ENCODE peak calls at places on chromosomes 5 and 9, in five cellular contexts. N is A549, Z is H1, D is K562, C is GM12878. A is an unnamed sample.

GRCh38 chr9:21936161-21936560 is 58.0 kb downstream of the CDKN2A start:
- DNase-seq in N (no peak), Z (no peak), D (no peak), C (no peak), A (no peak)

GRCh38 chr5:177469061-177469628 is 4.3 kb downstream of the DBN1 start:
- DNase-seq in N (no peak), Z (peak; percentile 75), D (no peak), C (no peak), A (no peak)

GRCh38 chr9:78921341-78921740 is 624.4 kb downstream of the PSAT1 start:
- DNase-seq in N (peak; percentile 21), Z (no peak), D (no peak), C (no peak), A (no peak)

GRCh38 chr5:151811593-151812321 is 40.0 kb downstream of the G3BP1 start:
- DNase-seq in N (no peak), Z (no peak), D (no peak), C (no peak), A (no peak)

GRCh38 chr5:31113666-31114065 is 79.8 kb upstream of the CDH6 start:
- DNase-seq in N (no peak), Z (no peak), D (no peak), C (no peak), A (no peak)

GRCh38 chr9:137809038-137809630 is 68.4 kb upstream of the CACNA1B start:
- DNase-seq in N (no peak), Z (no peak), D (no peak), C (peak; percentile 20), A (no peak)

GRCh38 chr5:79025054-79025465 is 40.0 kb upstream of the ARSB start:
- DNase-seq in N (peak; percentile 61), Z (peak; percentile 78), D (peak; percentile 63), C (no peak), A (peak; percentile 41)

GRCh38 chr5:15500326-15500958 is 462 bp downstream of the FBXL7 start:
- DNase-seq in N (peak; percentile 32), Z (peak; percentile 79), D (no peak), C (no peak), A (no peak)

GRCh38 chr5:1793966-1794895 is 5.4 kb downstream of the MRPL36 start:
- DNase-seq in N (no peak), Z (no peak), D (no peak), C (no peak), A (peak; percentile 52)

GRCh38 chr9:19028835-19029451 is 4.1 kb downstream of the SAXO1 start:
- DNase-seq in N (peak; percentile 66), Z (no peak), D (peak; percentile 59), C (no peak), A (peak; percentile 54)

GRCh38 chr9:101977614-101978210 is 239.3 kb upstream of the GRIN3A start:
- DNase-seq in N (peak; percentile 20), Z (no peak), D (no peak), C (no peak), A (peak; percentile 3)

GRCh38 chr5:153818626-153819025 is 220.1 kb downstream of the FAM114A2 start:
- DNase-seq in N (no peak), Z (no peak), D (no peak), C (no peak), A (no peak)

GRCh38 chr5:133943475-133943817 is 25.0 kb downstream of the C5orf15 start:
- DNase-seq in N (no peak), Z (peak; percentile 37), D (no peak), C (no peak), A (no peak)

GRCh38 chr5:158812381-158812780 is 287.3 kb downstream of the EBF1 start:
- DNase-seq in N (no peak), Z (peak; percentile 48), D (no peak), C (peak; percentile 51), A (no peak)

GRCh38 chr5:93322970-93323369 is 258.0 kb downstream of the NR2F1-AS1 start:
- DNase-seq in N (no peak), Z (no peak), D (no peak), C (no peak), A (no peak)

GRCh38 chr9:110835404-110835803 is 166.8 kb downstream of the MUSK start:
- DNase-seq in N (peak; percentile 62), Z (no peak), D (no peak), C (no peak), A (peak; percentile 3)

GRCh38 chr9:136665704-136666363 is 3.1 kb downstream of the EGFL7 start:
- DNase-seq in N (no peak), Z (no peak), D (peak; percentile 81), C (no peak), A (no peak)

GRCh38 chr9:122261469-122261881 is 3.2 kb downstream of the RBM18 start:
- DNase-seq in N (peak; percentile 51), Z (no peak), D (peak; percentile 42), C (no peak), A (peak; percentile 89)

DNA sequence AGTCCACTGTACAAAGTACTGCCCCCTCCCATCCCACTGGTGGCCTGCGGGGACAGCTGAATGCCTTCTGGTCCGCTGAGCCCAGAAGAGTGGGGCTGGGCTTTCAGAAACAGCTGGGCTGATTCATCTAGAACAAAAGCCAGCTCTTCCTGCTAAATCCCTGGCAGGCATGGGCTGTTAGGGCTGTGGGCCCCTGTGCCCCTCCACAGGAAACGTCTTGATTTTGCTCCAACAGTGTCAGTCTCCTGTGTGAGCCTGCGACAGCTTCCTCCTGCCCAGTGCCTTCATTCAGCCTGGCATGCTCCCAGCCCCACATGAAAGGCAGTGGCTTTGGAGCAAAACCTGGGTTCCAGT is 6.9 kb upstream of the GSN start:
- DNase-seq in N (no peak), Z (no peak), D (no peak), C (no peak), A (no peak)
- TF ChIP-seq KDM1A in N (no peak), Z (no peak), D (no peak), C (no peak), A (no peak)

GRCh38 chr5:169344629-169345028 is 43.7 kb upstream of the SLIT3 start:
- DNase-seq in N (no peak), Z (no peak), D (no peak), C (no peak), A (no peak)
- TF ChIP-seq KDM1A in N (no peak), Z (no peak), D (no peak), C (no peak), A (no peak)

DNA sequence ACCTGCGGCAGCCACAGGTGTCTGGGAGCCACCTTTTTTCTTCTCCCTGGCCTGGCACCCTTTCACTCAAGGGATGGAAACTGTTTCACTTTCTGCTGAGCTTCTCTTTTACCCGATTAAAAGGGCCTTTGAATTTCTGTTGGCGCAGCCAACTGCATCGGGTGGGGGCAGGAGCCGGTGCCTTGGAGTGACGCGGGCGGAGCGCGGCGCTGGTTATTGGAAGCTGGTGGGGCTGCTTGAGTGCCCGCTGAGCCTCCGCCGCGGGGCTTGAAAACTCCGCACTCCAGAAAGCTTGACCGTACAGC is 52.0 kb upstream of the TJP2 start:
- DNase-seq in N (peak; percentile 20), Z (peak; percentile 68), D (no peak), C (no peak), A (peak; percentile 29)
- TF ChIP-seq KDM1A in N (no peak), Z (no peak), D (no peak), C (no peak), A (no peak)

GRCh38 chr9:5563886-5564285 is 53.6 kb downstream of the PDCD1LG2 start:
- DNase-seq in N (no peak), Z (no peak), D (no peak), C (no peak), A (no peak)
- TF ChIP-seq KDM1A in N (no peak), Z (no peak), D (no peak), C (no peak), A (no peak)

GRCh38 chr5:574906-575305 is 37.2 kb upstream of the CEP72 start:
- DNase-seq in N (no peak), Z (no peak), D (no peak), C (no peak), A (no peak)

GRCh38 chr5:575636-576035 is 36.5 kb upstream of the CEP72 start:
- DNase-seq in N (no peak), Z (no peak), D (no peak), C (no peak), A (no peak)

GRCh38 chr5:572398-573019 is 39.6 kb upstream of the CEP72 start:
- DNase-seq in N (no peak), Z (no peak), D (no peak), C (no peak), A (no peak)

GRCh38 chr5:573206-573605 is 38.9 kb upstream of the CEP72 start:
- DNase-seq in N (no peak), Z (no peak), D (no peak), C (no peak), A (no peak)

GRCh38 chr5:573976-574375 is 38.2 kb upstream of the CEP72 start:
- DNase-seq in N (no peak), Z (no peak), D (no peak), C (no peak), A (no peak)
- TF ChIP-seq KDM1A in N (no peak), Z (no peak), D (no peak), C (no peak), A (no peak)

GRCh38 chr9:96440671-96441199 is 9.2 kb upstream of the HABP4 start:
- DNase-seq in N (no peak), Z (no peak), D (no peak), C (no peak), A (no peak)
- TF ChIP-seq KDM1A in N (no peak), Z (no peak), D (no peak), C (no peak), A (no peak)

GRCh38 chr5:163350083-163350482 is 87.3 kb upstream of the CCNG1 start:
- DNase-seq in N (peak; percentile 20), Z (no peak), D (peak; percentile 13), C (no peak), A (no peak)
- TF ChIP-seq KDM1A in N (no peak), Z (no peak), D (no peak), C (no peak), A (no peak)

GRCh38 chr9:123929177-123929869 is 603 bp downstream of the DENND1A start:
- DNase-seq in N (no peak), Z (peak; percentile 66), D (peak; percentile 53), C (no peak), A (peak; percentile 54)
- TF ChIP-seq KDM1A in N (no peak), Z (no peak), D (no peak), C (no peak), A (no peak)

A was measured in HepG2.